ENCODE peak calls at places on chromosomes 7 and 10, in seven cellular contexts. A is stomach, F is IMR-90, R is endothelial cell of umbilical vein, I is lower leg skin, M is heart left ventricle, P is ovary. W is an unnamed sample.

GRCh38 chr7:27784399-27785053 is 44.6 kb downstream of the TAX1BP1 start:
- DNase-seq in M (no peak), I (no peak), R (peak), P (no peak), A (no peak), F (peak), W (peak)

GRCh38 chr10:110003524-110003885 is 4.3 kb upstream of the ADD3 start:
- DNase-seq in F (no peak), A (no peak), M (no peak), P (no peak), R (no peak), I (no peak), W (no peak)

GRCh38 chr10:49157229-49157628 is 23.4 kb upstream of the FAM170B start:
- DNase-seq in I (peak), F (no peak), A (no peak), M (no peak), P (no peak), R (no peak), W (no peak)

GRCh38 chr7:123533929-123534382 is 439 bp downstream of the IQUB start:
- DNase-seq in A (no peak), M (no peak), F (no peak), P (no peak), R (no peak), I (no peak), W (peak)

GRCh38 chr7:7566651-7567611 is at the start of gene MIOS:
- DNase-seq in I (peak), F (peak), P (peak), R (peak), M (peak), A (peak), W (peak)

GRCh38 chr10:133438711-133439273 is 14.4 kb upstream of the SPRN start:
- DNase-seq in R (peak), P (no peak), F (no peak), A (no peak), I (peak), M (no peak), W (peak)

GRCh38 chr7:117012284-117013174 is 59.2 kb downstream of the ST7 start:
- DNase-seq in F (peak), M (no peak), I (no peak), R (peak), P (no peak), A (no peak), W (no peak)

GRCh38 chr7:49014870-49015269 is 90.5 kb downstream of the CDC14C start:
- DNase-seq in I (no peak), F (no peak), R (no peak), A (no peak), M (no peak), P (no peak), W (no peak)

GRCh38 chr7:48389977-48390376 is 218.7 kb downstream of the ABCA13 start:
- DNase-seq in P (no peak), F (peak), I (no peak), M (no peak), R (no peak), A (no peak), W (no peak)

GRCh38 chr7:51229620-51230323 is 86.8 kb downstream of the COBL start:
- DNase-seq in R (no peak), I (peak), F (no peak), P (no peak), A (no peak), M (no peak), W (no peak)

GRCh38 chr7:100693312-100694195 is 496 bp downstream of the GIGYF1 start:
- DNase-seq in F (no peak), R (peak), A (no peak), I (no peak), M (no peak), P (peak), W (no peak)

GRCh38 chr7:157361537-157361936 is 24.7 kb downstream of the DNAJB6 start:
- DNase-seq in R (no peak), P (no peak), A (no peak), I (no peak), F (no peak), M (no peak), W (no peak)

GRCh38 chr10:61565819-61566560 is 96.7 kb upstream of the CABCOCO1 start:
- DNase-seq in I (no peak), F (no peak), P (no peak), M (no peak), A (no peak), R (no peak), W (no peak)

GRCh38 chr10:122051609-122052385 is 62.8 kb downstream of the TACC2 start:
- DNase-seq in M (peak), P (peak), R (peak), A (peak), I (peak), F (peak), W (peak)

GRCh38 chr10:43965033-43965917 is 316.6 kb upstream of the ZNF32 start:
- DNase-seq in M (peak), R (peak), P (no peak), I (peak), A (no peak), F (peak), W (no peak)

GRCh38 chr7:50209461-50210161 is 94.9 kb upstream of the IKZF1 start:
- DNase-seq in P (no peak), A (no peak), F (no peak), I (no peak), R (no peak), M (no peak), W (no peak)

GRCh38 chr10:13717936-13718772 is 131.4 kb downstream of the PRPF18 start:
- DNase-seq in R (no peak), A (peak), I (peak), F (peak), P (peak), M (peak), W (peak)

GRCh38 chr10:31347705-31348104 is 28.7 kb downstream of the ZEB1 start:
- DNase-seq in R (no peak), I (no peak), F (no peak), A (no peak), M (no peak), P (no peak), W (no peak)

GRCh38 chr7:25615005-25615404 is 386.7 kb upstream of the NPVF start:
- DNase-seq in R (no peak), I (no peak), F (no peak), P (no peak), M (no peak), A (no peak), W (no peak)

GRCh38 chr7:98603010-98603777 is 13.9 kb upstream of the NPTX2 start:
- DNase-seq in P (no peak), R (no peak), A (no peak), I (no peak), M (no peak), F (no peak), W (no peak)

GRCh38 chr7:12943781-12944180 is 256.3 kb downstream of the ARL4A start:
- DNase-seq in M (no peak), F (no peak), P (no peak), R (no peak), I (no peak), A (no peak), W (no peak)

GRCh38 chr7:103338864-103339263 is 5.7 kb downstream of the DNAJC2 start:
- DNase-seq in P (no peak), R (no peak), F (no peak), I (no peak), A (no peak), M (no peak), W (no peak)

GRCh38 chr10:17643339-17643754 is 604 bp upstream of the STAM start:
- DNase-seq in F (peak), A (peak), I (peak), R (no peak), M (peak), P (no peak), W (peak)

GRCh38 chr7:81245353-81245752 is 326.5 kb upstream of the SEMA3C start:
- DNase-seq in F (no peak), R (no peak), A (no peak), M (no peak), P (no peak), I (no peak), W (no peak)

GRCh38 chr7:75756340-75757297 is 15.4 kb downstream of the CCL26 start:
- DNase-seq in A (peak), R (peak), P (no peak), I (no peak), F (peak), M (no peak), W (no peak)

GRCh38 chr7:112938895-112939588 is 147.6 kb downstream of the GPR85 start:
- DNase-seq in A (no peak), F (peak), I (peak), M (peak), P (no peak), R (peak), W (peak)

GRCh38 chr7:112937651-112938390 is 147.6 kb upstream of the TMEM168 start:
- DNase-seq in R (no peak), M (no peak), P (no peak), A (no peak), F (peak), I (no peak), W (no peak)

GRCh38 chr7:112940314-112940732 is 146.3 kb downstream of the GPR85 start:
- DNase-seq in M (no peak), P (no peak), I (no peak), A (no peak), R (no peak), F (no peak), W (no peak)

GRCh38 chr7:112942981-112943380 is 143.6 kb downstream of the GPR85 start:
- DNase-seq in I (no peak), M (no peak), F (no peak), A (no peak), R (no peak), P (no peak), W (no peak)

GRCh38 chr7:112939589-112940313 is 146.9 kb downstream of the GPR85 start:
- DNase-seq in I (peak), P (peak), F (peak), A (peak), M (peak), R (peak), W (peak)
- TF ChIP-seq POLR2A in I (no peak), P (peak), F (no peak), A (no peak), M (peak), R (peak), W (peak)

DNA sequence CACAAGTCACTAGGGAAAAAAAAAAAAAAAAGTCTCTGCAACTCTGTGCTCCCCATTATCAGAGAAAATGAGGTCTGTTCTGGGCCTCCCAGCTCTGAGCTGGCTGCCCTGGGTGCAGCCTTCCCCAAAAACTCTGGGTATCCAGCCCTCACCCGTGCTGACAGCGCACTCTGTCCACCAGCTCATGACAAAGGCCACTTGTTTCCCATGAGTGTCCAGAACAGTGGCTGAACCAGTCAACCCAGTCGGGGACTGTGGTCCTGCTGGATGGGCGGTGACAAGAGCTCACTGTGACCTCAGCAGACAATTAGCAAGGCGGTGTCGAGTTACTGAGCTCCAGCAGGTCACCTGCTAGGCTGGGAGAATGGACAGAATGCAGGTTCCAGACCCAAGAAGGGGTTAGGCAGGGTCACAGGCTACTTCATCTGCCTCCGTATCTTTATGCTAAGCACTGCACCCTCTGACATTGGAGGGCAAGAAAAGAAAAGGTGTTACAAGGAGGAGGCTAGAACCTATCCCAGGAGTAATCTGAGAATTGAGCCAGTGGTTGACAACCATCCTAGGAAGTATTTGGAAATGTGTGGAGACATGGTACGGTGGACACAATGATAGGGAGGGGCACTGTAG is 37.2 kb downstream of the DLG5 start:
- DNase-seq in F (no peak), P (no peak), I (no peak), M (no peak), A (peak), R (no peak), W (no peak)
- TF ChIP-seq POLR2A in F (no peak), P (no peak), I (no peak), M (no peak), A (no peak), R (no peak), W (no peak)

DNA sequence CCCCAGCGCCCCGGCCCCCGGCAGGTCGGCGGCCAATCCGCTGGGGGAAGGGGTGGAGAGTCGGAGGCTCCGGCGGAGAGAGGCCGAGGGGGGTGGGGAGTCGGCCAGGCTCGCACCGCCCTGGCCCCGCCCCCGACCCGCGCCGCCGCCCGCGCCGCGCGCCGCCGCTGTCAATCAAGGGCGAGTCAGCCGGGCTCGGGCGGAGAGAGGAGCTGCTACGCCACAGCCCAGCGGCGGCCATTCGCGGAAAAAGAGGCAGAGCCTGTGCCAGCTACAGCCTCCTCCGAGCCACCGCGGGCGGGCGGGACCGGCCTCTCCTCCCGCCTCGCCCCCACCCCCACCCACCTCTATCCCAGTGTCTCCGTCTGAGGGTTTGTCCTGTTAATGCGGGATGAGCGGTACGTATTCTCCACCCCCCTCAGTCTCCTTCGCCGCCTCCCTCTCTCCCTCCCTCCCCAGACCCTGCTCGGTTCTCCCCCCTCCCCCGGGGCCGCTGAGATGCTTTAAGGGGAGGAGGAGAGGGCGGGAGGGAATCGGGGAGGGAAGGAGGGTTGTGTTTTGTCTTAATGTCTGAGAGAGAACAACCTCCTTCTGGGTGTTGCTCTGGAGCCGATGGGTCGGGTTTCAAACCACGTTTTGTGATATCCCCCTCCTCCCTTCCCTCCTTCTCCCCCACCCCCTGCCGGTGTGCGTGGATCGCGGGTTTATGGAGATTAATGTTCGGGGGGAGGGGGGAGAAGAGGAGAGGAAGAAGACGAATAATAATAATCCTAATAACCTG is at the start of gene SP4:
- DNase-seq in R (peak), I (peak), M (peak), F (peak), A (peak), P (peak), W (peak)
- TF ChIP-seq POLR2A in R (no peak), I (no peak), M (peak), F (peak), A (no peak), P (peak), W (peak)

GRCh38 chr7:147678943-147679342 is 911.6 kb upstream of the C7orf33 start:
- DNase-seq in I (no peak), A (no peak), M (no peak), R (no peak), P (no peak), F (no peak), W (no peak)
- TF ChIP-seq POLR2A in I (no peak), A (no peak), M (no peak), R (no peak), P (no peak), F (no peak), W (no peak)

W was measured in H54.